ENCODE peak calls at places on chromosomes 12 and 14, in ten cellular contexts. H is nephron progenitor cell, I is AG04450, R is right atrium auricular region, J is left lung, B is AG04449, Y is GM10248, M is B cell, O is PC-3, U is neural crest cell. T is an unnamed sample.

GRCh38 chr12:22467190-22467589 is 77.2 kb downstream of the C2CD5 start:
- DNase-seq in H (no peak), I (no peak), R (no peak), J (no peak), B (no peak), Y (no peak), M (no peak), O (no peak), U (no peak), T (no peak)

GRCh38 chr12:58513866-58514265 is 406.4 kb downstream of the LRIG3 start:
- DNase-seq in H (no peak), I (no peak), R (no peak), J (no peak), B (no peak), Y (no peak), M (no peak), O (no peak), U (no peak), T (no peak)

GRCh38 chr14:21748869-21749303 is 75.3 kb upstream of the OR4E1 start:
- DNase-seq in H (peak), I (no peak), R (no peak), J (no peak), B (no peak), Y (peak), M (peak), O (peak), U (peak), T (peak)

GRCh38 chr14:97267509-97267908 is 470.3 kb downstream of the VRK1 start:
- DNase-seq in H (no peak), I (no peak), R (no peak), J (no peak), B (no peak), Y (no peak), M (no peak), O (peak), U (no peak), T (no peak)

GRCh38 chr14:65251213-65251612 is 148.9 kb upstream of the MAX start:
- DNase-seq in H (no peak), I (peak), R (peak), J (no peak), B (peak), Y (no peak), M (no peak), O (peak), U (no peak), T (no peak)

GRCh38 chr12:56635539-56636117 is 5.5 kb upstream of the BAZ2A start:
- DNase-seq in H (no peak), I (no peak), R (no peak), J (no peak), B (no peak), Y (no peak), M (peak), O (no peak), U (no peak), T (peak)

GRCh38 chr12:10069099-10069498 is 29.7 kb downstream of the CLEC1A start:
- DNase-seq in H (peak), I (no peak), R (no peak), J (no peak), B (peak), Y (no peak), M (no peak), O (no peak), U (no peak), T (no peak)

GRCh38 chr12:106135781-106136180 is 3.0 kb downstream of the NUAK1 start:
- DNase-seq in H (no peak), I (no peak), R (no peak), J (no peak), B (no peak), Y (no peak), M (no peak), O (peak), U (no peak), T (no peak)

GRCh38 chr14:85535916-85536834 is 6.2 kb downstream of the FLRT2 start:
- DNase-seq in H (no peak), I (no peak), R (no peak), J (no peak), B (no peak), Y (no peak), M (no peak), O (peak), U (no peak), T (no peak)

GRCh38 chr12:103279444-103279843 is 216.3 kb downstream of the C12orf42 start:
- DNase-seq in H (no peak), I (no peak), R (no peak), J (no peak), B (no peak), Y (peak), M (no peak), O (no peak), U (no peak), T (peak)

GRCh38 chr12:71664411-71665108 is 459 bp downstream of the THAP2 start:
- DNase-seq in H (no peak), I (no peak), R (no peak), J (no peak), B (no peak), Y (no peak), M (no peak), O (no peak), U (no peak), T (no peak)

DNA sequence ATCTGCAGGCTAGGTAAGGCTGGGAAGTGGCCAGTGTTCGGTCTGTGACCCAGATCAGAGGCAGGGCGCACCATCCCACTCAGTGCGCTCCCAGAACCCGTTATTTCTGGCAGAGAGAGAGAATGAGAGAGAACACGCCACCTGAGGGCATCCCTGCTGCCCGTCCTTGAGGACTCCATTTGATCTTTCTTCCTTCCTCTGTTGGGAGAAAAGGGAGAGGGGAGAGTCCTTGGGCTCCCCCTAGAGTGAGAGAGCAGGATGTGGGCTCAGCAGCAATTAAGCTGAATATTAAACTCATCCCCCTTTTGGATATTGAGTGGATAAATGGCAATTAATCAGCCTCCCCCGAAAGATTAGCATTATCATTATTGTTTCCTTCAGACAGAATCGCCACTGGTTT is 70.6 kb downstream of the IFT43 start:
- DNase-seq in H (no peak), I (no peak), R (no peak), J (no peak), B (no peak), Y (no peak), M (no peak), O (peak), U (no peak), T (no peak)
- TF ChIP-seq CTCF in H (no peak), I (peak), R (peak), J (no peak), B (peak), Y (peak), M (no peak), O (peak), U (peak), T (no peak)

DNA sequence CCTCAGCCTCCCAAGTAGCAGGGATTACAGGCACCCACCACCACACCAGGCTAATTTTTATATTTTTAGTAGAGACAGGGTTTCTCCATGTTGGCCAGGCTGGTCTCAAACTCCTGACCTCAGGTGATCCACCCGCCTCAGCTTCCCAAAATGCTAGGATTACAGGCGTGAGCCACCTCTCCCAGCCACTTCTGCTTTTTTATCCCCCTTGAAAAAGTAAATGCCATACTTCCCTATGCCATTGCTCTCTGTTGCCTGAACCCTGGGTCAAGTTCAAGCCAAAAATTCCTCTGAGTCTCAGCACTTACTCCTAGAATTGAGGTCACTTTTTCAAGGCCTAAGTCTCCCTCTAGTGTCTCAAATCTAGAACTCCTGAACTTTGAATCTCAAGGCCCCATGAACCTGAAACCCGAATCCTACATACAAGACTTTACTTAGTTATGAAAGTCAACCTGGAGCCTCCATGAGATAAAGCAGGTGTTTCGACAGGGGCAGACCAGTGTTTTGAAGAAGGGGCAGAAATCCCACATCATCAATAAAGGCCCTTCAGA is 1.4 kb upstream of the APOBEC1 start:
- DNase-seq in H (no peak), I (no peak), R (no peak), J (no peak), B (no peak), Y (peak), M (no peak), O (peak), U (no peak), T (no peak)
- TF ChIP-seq CTCF in H (peak), I (no peak), R (no peak), J (no peak), B (peak), Y (no peak), M (peak), O (peak), U (peak), T (no peak)

GRCh38 chr12:15152456-15152855 is 68.8 kb downstream of the RERG start:
- DNase-seq in H (no peak), I (no peak), R (no peak), J (no peak), B (no peak), Y (no peak), M (no peak), O (peak), U (no peak), T (no peak)
- TF ChIP-seq CTCF in H (no peak), I (peak), R (peak), J (no peak), B (no peak), Y (no peak), M (no peak), O (no peak), U (peak), T (no peak)

DNA sequence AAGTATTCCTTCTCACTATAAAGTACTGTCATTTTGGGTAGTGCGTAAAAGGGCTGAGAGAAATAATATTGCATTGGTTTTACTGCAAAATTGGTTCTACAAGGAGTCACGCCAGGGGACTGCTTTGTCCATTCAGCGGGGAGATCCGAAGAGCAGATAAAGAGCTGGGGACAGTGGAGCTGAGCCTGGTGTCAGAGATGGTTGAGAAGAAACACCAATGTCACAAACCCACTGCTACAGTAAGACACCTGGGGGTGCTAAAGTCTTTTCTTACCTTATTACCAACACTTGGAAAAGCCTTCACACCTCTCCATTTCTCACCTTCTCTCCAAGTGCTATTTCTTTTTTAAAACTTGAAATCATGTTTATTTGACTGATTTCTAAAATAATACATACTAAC is 14.1 kb downstream of the IL31 start:
- DNase-seq in H (no peak), I (no peak), R (no peak), J (no peak), B (no peak), Y (no peak), M (no peak), O (no peak), U (no peak), T (no peak)
- TF ChIP-seq CTCF in H (no peak), I (no peak), R (no peak), J (no peak), B (no peak), Y (peak), M (no peak), O (no peak), U (no peak), T (no peak)

GRCh38 chr14:48580692-48581091 is 905.3 kb upstream of the MDGA2 start:
- DNase-seq in H (no peak), I (no peak), R (no peak), J (no peak), B (no peak), Y (no peak), M (no peak), O (peak), U (no peak), T (no peak)
- TF ChIP-seq CTCF in H (no peak), I (no peak), R (no peak), J (no peak), B (no peak), Y (no peak), M (no peak), O (peak), U (no peak), T (no peak)

GRCh38 chr12:27705263-27705662 is 5.4 kb upstream of the MRPS35 start:
- DNase-seq in H (peak), I (no peak), R (no peak), J (no peak), B (no peak), Y (no peak), M (no peak), O (no peak), U (no peak), T (no peak)

GRCh38 chr12:27703720-27704452 is 6.7 kb upstream of the MRPS35 start:
- DNase-seq in H (peak), I (peak), R (peak), J (peak), B (peak), Y (peak), M (peak), O (peak), U (peak), T (peak)

GRCh38 chr12:27709932-27710591 is 570 bp upstream of the MRPS35 start:
- DNase-seq in H (no peak), I (no peak), R (no peak), J (no peak), B (peak), Y (no peak), M (no peak), O (peak), U (no peak), T (peak)

GRCh38 chr12:27709212-27709931 is 1.3 kb upstream of the MRPS35 start:
- DNase-seq in H (no peak), I (no peak), R (no peak), J (no peak), B (no peak), Y (no peak), M (no peak), O (no peak), U (no peak), T (no peak)

DNA sequence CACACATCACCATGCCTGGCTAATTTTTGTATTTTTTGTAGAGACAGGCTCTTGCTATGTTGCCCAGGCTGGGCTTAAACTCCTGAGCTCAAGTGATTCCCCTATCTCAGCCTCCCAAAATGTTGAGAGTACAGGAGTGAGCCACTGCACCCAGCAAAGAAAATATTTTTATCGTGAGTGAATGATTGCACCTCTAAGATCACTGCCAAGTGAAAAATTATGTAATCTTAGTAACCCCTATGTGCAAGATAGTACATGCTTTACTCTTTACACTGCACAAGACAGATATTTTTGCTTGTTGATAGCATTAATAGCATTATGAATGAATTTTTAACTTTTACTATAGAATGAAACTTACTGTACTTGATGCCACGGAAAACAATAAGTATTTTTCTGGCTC is 3.4 kb upstream of the MRPS35 start:
- DNase-seq in H (no peak), I (no peak), R (no peak), J (no peak), B (no peak), Y (no peak), M (no peak), O (no peak), U (no peak), T (no peak)
- TF ChIP-seq CTCF in H (no peak), I (no peak), R (no peak), J (no peak), B (no peak), Y (no peak), M (no peak), O (no peak), U (no peak), T (no peak)

GRCh38 chr12:95339086-95339788 is 121.6 kb downstream of the VEZT start:
- DNase-seq in H (no peak), I (no peak), R (no peak), J (no peak), B (no peak), Y (no peak), M (no peak), O (peak), U (no peak), T (no peak)

GRCh38 chr12:95342008-95342407 is 124.4 kb downstream of the VEZT start:
- DNase-seq in H (no peak), I (no peak), R (no peak), J (no peak), B (no peak), Y (no peak), M (no peak), O (no peak), U (no peak), T (no peak)

GRCh38 chr12:95337176-95337575 is 119.6 kb downstream of the VEZT start:
- DNase-seq in H (no peak), I (no peak), R (no peak), J (no peak), B (no peak), Y (no peak), M (no peak), O (no peak), U (no peak), T (no peak)

GRCh38 chr12:95335948-95336347 is 118.3 kb downstream of the VEZT start:
- DNase-seq in H (no peak), I (no peak), R (no peak), J (no peak), B (no peak), Y (no peak), M (no peak), O (peak), U (no peak), T (no peak)

DNA sequence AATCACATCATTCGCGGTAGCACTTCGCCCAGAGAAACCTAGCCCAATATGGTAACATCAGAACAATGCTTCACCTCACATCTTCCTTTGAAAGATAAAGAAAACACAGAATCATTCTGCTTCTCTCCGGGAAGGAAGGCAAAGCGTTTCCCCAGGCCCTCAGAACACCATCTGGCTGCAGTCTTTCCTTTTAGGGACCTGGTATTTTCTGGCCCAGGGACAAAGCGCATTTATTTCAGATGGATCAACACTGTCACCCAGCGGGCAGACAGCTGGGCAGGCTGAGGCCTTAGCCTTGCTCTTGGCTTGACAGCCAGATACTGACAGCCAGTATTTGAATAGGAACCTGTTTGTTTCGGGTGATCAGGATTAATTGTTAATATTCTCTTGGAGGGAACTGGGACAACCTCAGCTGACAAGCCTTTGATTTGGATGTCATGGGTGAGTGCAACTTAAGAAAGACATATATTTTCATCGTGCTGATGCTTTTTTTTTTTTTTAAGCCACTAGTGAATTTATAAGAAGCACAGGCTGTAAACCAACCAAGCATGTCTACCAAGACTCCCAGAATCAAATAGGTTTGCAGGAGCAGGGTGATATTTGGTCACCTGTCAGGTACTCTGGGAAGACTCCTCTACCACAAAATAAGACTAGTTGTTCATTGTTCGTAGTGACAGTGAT is 118.9 kb downstream of the VEZT start:
- DNase-seq in H (peak), I (peak), R (peak), J (peak), B (peak), Y (no peak), M (no peak), O (peak), U (peak), T (no peak)
- TF ChIP-seq CTCF in H (peak), I (peak), R (peak), J (peak), B (peak), Y (peak), M (no peak), O (peak), U (peak), T (no peak)